ENCODE peak calls at places on chromosomes 5 and 9, in seven cellular contexts. I is CD4-positive, alpha-beta T cell; R is body of pancreas; Q is ovary; C is PC-9; V is fibroblast of mammary gland; T is foreskin fibroblast. E is an unnamed sample.

GRCh38 chr9:106404137-106404536 is 458.8 kb upstream of the ZNF462 start:
- DNase-seq in C (no peak), Q (no peak), V (no peak), T (no peak), R (no peak), I (no peak), E (no peak)

GRCh38 chr5:175663191-175664184 is 5.6 kb downstream of the HRH2 start:
- DNase-seq in R (peak; percentile 52), Q (no peak), T (no peak), I (no peak), V (no peak), C (no peak), E (no peak)

GRCh38 chr5:29811914-29812679 is 1381.4 kb upstream of the CDH6 start:
- DNase-seq in R (no peak), I (no peak), C (no peak), Q (no peak), V (no peak), T (no peak), E (no peak)

GRCh38 chr9:90835206-90835605 is 33.6 kb downstream of the SYK start:
- DNase-seq in V (no peak), R (peak; percentile 56), C (no peak), I (no peak), T (no peak), Q (no peak), E (no peak)

GRCh38 chr9:127136081-127136879 is 13.8 kb upstream of the ANGPTL2 start:
- DNase-seq in Q (peak; percentile 8), T (no peak), V (no peak), I (no peak), C (no peak), R (no peak), E (no peak)

GRCh38 chr5:96079075-96079474 is 117.4 kb upstream of the ELL2 start:
- DNase-seq in Q (no peak), T (peak; percentile 84), R (no peak), C (no peak), V (peak; percentile 97), I (no peak), E (no peak)

GRCh38 chr9:92656537-92656925 is 13.4 kb downstream of the IPPK start:
- DNase-seq in T (no peak), C (no peak), Q (no peak), R (no peak), I (no peak), V (no peak), E (no peak)

GRCh38 chr9:78612089-78612488 is 315.2 kb downstream of the PSAT1 start:
- DNase-seq in T (no peak), C (no peak), R (no peak), V (no peak), I (no peak), Q (no peak), E (no peak)

GRCh38 chr9:34408173-34408572 is 31.5 kb upstream of the MYORG start:
- DNase-seq in I (no peak), C (no peak), Q (no peak), R (no peak), T (no peak), V (no peak), E (no peak)

GRCh38 chr5:81842795-81843377 is 92.0 kb upstream of the SSBP2 start:
- DNase-seq in Q (no peak), T (no peak), I (no peak), V (no peak), R (peak; percentile 66), C (peak; percentile 20), E (no peak)

GRCh38 chr9:37800631-37801286 is at the start of gene DCAF10:
- DNase-seq in R (peak; percentile 86), T (peak; percentile 84), C (peak; percentile 88), I (peak; percentile 77), Q (peak; percentile 75), V (peak; percentile 76), E (peak; percentile 94)
- TF ChIP-seq CTCF in R (peak; percentile 31), T (no peak), C (no peak), I (no peak), Q (no peak), V (no peak), E (no peak)

GRCh38 chr5:59253625-59254024 is 639.9 kb downstream of the PDE4D start:
- DNase-seq in I (no peak), T (no peak), V (no peak), Q (no peak), R (no peak), C (no peak), E (no peak)

GRCh38 chr5:59256331-59256730 is 637.2 kb downstream of the PDE4D start:
- DNase-seq in I (no peak), Q (no peak), T (no peak), V (no peak), C (no peak), R (no peak), E (no peak)

GRCh38 chr5:59257488-59258400 is 635.8 kb downstream of the PDE4D start:
- DNase-seq in C (no peak), Q (no peak), T (no peak), V (no peak), R (no peak), I (no peak), E (no peak)

GRCh38 chr5:59251627-59252026 is 641.9 kb downstream of the PDE4D start:
- DNase-seq in Q (no peak), V (no peak), R (no peak), C (no peak), I (no peak), T (no peak), E (no peak)

DNA sequence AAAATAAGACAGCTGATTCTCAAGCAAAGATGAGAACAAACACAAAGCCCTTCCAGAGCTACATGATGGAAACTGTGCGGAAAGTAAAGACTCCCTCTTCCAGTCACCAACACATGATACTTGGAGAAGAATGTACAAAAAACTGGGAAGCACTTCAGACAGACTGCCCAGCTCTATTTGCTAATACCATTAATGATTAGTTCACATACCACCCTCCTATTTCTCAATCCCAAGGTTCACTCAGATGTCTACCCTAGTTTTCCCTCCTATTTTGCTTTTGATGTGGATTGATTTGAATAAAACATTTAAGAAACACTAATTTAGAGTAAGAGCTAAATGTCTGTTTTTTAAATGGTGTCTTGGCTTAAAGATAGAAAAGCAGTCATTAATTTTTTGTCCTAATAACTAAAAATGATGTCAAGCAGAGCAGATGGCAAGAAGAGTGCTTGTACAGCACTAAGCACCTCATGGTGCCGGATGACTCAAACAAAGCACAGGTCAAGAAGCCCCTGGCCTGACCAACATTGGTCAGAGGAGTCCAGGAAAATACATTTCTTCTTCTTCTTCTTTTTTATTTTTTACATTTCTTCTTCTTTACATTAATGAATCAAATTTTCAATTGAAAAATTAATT is 639.4 kb downstream of the PDE4D start:
- DNase-seq in V (no peak), I (no peak), R (no peak), C (no peak), T (no peak), Q (no peak), E (no peak)
- TF ChIP-seq CTCF in V (no peak), I (no peak), R (no peak), C (no peak), T (no peak), Q (no peak), E (no peak)

GRCh38 chr5:36396640-36397039 is 94.9 kb upstream of the RANBP3L start:
- DNase-seq in V (peak; percentile 41), C (no peak), I (no peak), Q (no peak), R (peak; percentile 34), T (no peak), E (no peak)

GRCh38 chr5:36402512-36402906 is 100.8 kb upstream of the RANBP3L start:
- DNase-seq in C (no peak), I (no peak), Q (no peak), V (peak; percentile 22), T (no peak), R (no peak), E (no peak)

GRCh38 chr5:36395260-36395659 is 93.6 kb upstream of the RANBP3L start:
- DNase-seq in T (no peak), C (no peak), Q (no peak), I (no peak), R (no peak), V (no peak), E (no peak)

GRCh38 chr5:36393656-36394438 is 92.1 kb upstream of the RANBP3L start:
- DNase-seq in R (no peak), I (no peak), Q (no peak), T (no peak), C (no peak), V (peak; percentile 13), E (no peak)

GRCh38 chr5:36398137-36398536 is 96.4 kb upstream of the RANBP3L start:
- DNase-seq in Q (no peak), R (no peak), T (no peak), I (no peak), C (no peak), V (peak; percentile 74), E (no peak)
- TF ChIP-seq CTCF in Q (peak; percentile 55), R (peak; percentile 60), T (peak; percentile 42), I (no peak), C (peak; percentile 62), V (peak; percentile 44), E (peak; percentile 54)

DNA sequence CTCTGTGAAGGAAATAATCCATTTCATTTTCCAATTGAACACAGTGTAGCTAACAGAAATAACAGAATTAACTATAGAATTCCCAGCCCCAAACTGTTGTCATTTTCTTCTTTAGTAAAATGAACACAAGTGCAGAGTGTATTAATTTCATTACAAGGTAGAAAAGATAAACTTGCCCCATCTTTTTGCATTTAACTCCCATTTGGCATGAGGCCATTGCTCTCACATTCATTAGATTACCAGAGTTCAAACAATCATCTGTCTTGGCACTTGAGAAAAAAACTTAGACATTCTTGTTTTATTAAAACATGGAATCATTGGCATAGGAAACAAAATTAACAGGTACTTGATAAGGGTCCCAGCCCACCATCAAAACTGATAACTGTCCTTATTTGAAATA is 821.5 kb upstream of the C9orf72 start:
- DNase-seq in T (no peak), R (no peak), Q (no peak), V (no peak), I (no peak), C (no peak), E (no peak)
- TF ChIP-seq CTCF in T (no peak), R (no peak), Q (no peak), V (no peak), I (no peak), C (no peak), E (no peak)

GRCh38 chr5:102583663-102584062 is 84.9 kb upstream of the SLCO6A1 start:
- DNase-seq in C (no peak), I (no peak), Q (no peak), V (peak; percentile 42), T (no peak), R (no peak), E (no peak)
- TF ChIP-seq CTCF in C (peak; percentile 74), I (peak; percentile 55), Q (peak; percentile 12), V (peak; percentile 22), T (peak; percentile 13), R (peak; percentile 27), E (peak; percentile 62)

GRCh38 chr9:100104314-100104713 is 5.3 kb downstream of the INVS start:
- DNase-seq in I (no peak), V (peak; percentile 29), C (no peak), Q (no peak), R (no peak), T (no peak), E (no peak)

GRCh38 chr9:100108572-100108971 is 9.5 kb downstream of the INVS start:
- DNase-seq in I (no peak), C (no peak), Q (no peak), R (no peak), T (no peak), V (peak; percentile 23), E (no peak)

GRCh38 chr9:100111235-100111634 is 12.2 kb downstream of the INVS start:
- DNase-seq in V (peak; percentile 99), I (no peak), R (peak; percentile 80), C (no peak), Q (peak; percentile 80), T (peak; percentile 98), E (no peak)

GRCh38 chr9:100105861-100106260 is 6.8 kb downstream of the INVS start:
- DNase-seq in V (no peak), I (no peak), C (no peak), Q (no peak), R (no peak), T (no peak), E (no peak)

GRCh38 chr9:100106616-100107015 is 7.6 kb downstream of the INVS start:
- DNase-seq in I (no peak), V (no peak), T (no peak), C (no peak), R (no peak), Q (no peak), E (no peak)
- TF ChIP-seq CTCF in I (no peak), V (no peak), T (no peak), C (no peak), R (no peak), Q (no peak), E (no peak)

E was measured in progenitor cell of endocrine pancreas.